ENCODE peak calls at places on chromosomes 3 and 15, in five cellular contexts. Y is thyroid gland, M is Caco-2, R is kidney, G is IMR-90. A is an unnamed sample. For H3K4me1, the result is how much of the 10 kb centered on the place peaks cover.

GRCh38 chr3:108088697-108089096 is 2.1 kb downstream of the CD47 start:
- DNase-seq in Y (no peak), M (no peak), R (no peak), G (peak), A (no peak)

GRCh38 chr3:54853573-54854404 is 74.1 kb downstream of the LRTM1 start:
- DNase-seq in Y (peak), M (peak), R (peak), G (peak), A (no peak)

GRCh38 chr3:188294823-188295487 is 141.0 kb downstream of the LPP start:
- DNase-seq in Y (no peak), M (peak), R (no peak), G (peak), A (peak)

GRCh38 chr15:26449296-26449695 is 323.6 kb downstream of the GABRB3 start:
- DNase-seq in Y (no peak), M (no peak), R (no peak), G (no peak), A (no peak)

GRCh38 chr3:16828815-16829214 is 55.9 kb upstream of the PLCL2 start:
- DNase-seq in Y (no peak), M (peak), R (no peak), G (peak), A (peak)

GRCh38 chr15:51155906-51156305 is 61.2 kb upstream of the TNFAIP8L3 start:
- DNase-seq in Y (no peak), M (no peak), R (no peak), G (no peak), A (no peak)

GRCh38 chr3:62343755-62344154 is 29.6 kb downstream of the FEZF2 start:
- DNase-seq in Y (no peak), M (no peak), R (no peak), G (no peak), A (no peak)

GRCh38 chr3:56783644-56784451 is 17.9 kb downstream of the ARHGEF3 start:
- DNase-seq in Y (no peak), M (no peak), R (no peak), G (peak), A (no peak)

GRCh38 chr15:73872370-73872769 is 994 bp upstream of the TBC1D21 start:
- DNase-seq in Y (no peak), M (no peak), R (no peak), G (peak), A (no peak)

GRCh38 chr3:167626490-167626889 is 27.3 kb downstream of the WDR49 start:
- DNase-seq in Y (no peak), M (no peak), R (no peak), G (no peak), A (no peak)

GRCh38 chr3:32239638-32240550 is 1.4 kb downstream of the CMTM8 start:
- DNase-seq in Y (peak), M (peak), R (no peak), G (no peak), A (peak)

GRCh38 chr3:48569808-48570450 is 6.3 kb upstream of the UCN2 start:
- DNase-seq in Y (no peak), M (no peak), R (no peak), G (no peak), A (no peak)
- H3K4me1 ChIP-seq in Y (under half), M (under half), R (under half), G (under half), A (under half)

DNA sequence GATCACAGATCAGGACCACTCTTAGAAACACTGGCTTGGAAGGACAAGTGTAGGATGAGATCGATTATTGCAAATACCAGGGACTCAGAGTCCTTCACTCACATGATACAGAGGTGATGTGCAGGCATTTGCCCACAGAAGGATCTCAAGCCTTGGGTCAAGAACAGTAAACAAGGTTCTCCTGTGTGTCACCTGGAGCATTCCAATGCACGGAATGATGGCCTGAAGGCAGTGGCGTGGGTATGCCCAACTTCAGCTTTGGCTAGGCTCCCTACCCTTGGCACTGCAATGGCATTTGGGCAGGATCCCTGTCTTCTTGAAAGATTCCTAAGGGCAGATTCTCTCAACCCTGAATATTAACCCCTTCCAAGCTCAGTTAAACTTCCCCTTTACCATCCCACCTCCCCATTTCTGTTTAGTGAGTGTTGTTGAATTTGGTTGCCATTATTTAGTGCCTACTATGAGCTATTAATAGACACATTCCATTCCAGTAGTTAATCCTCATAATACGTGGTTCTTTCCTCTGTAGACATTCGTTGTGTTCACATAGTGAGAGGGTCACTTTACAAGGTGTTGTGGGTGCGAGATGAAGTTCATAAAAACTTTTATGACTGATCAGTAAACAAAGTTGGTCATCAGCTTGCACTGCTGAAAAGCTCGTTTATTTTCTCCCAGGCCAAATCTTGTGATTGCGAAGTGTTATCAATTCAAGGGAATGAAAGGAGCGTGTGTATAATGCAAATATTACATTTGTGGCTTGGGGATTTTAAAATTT is 1.1 kb upstream of the LZTFL1 start:
- DNase-seq in Y (no peak), M (no peak), R (no peak), G (no peak), A (peak)
- TF ChIP-seq CTCF in Y (no peak), M (no peak), R (no peak), G (no peak), A (no peak)

DNA sequence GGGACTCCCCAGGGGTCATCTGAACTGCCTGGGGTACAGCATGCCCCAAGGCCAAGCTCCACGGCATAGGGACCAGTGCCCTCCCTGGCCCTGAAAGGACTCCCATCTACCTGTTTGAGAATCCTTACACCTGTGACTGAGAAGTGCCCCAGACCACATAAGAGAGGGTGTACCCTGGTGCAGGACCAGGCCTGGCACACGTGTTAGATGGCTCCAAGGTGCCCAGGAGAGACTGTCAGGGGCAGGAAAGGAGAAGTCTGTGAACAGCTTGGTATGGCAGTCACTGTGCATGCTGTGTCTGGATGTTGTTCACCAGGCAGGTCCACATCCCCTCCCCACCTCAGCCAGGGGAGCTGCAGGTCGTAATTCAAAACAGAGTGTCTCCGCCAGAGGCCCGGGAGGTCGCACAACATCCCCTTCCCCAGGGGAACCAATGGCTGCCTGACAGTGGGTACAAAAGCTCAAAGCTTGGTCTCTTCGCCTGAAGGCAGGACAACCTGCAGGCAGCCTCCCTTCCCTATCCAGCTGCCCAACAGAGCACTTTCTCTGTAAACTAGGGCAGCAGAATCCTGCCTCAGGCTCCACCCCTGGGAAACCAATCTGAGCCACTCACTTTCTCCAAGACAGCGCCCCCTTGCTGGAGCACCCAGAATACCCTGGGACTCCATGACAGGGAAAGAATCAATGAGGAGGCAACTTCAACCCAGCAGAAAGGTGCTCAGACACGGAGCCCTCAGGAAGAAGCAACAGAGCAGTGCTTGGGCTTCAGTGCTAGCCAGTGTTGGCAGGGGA is 3.9 kb downstream of the NUP210 start:
- DNase-seq in Y (no peak), M (no peak), R (no peak), G (no peak), A (no peak)
- H3K4me1 ChIP-seq in Y (under half), M (under half), R (under half), G (under half), A (half or more)

DNA sequence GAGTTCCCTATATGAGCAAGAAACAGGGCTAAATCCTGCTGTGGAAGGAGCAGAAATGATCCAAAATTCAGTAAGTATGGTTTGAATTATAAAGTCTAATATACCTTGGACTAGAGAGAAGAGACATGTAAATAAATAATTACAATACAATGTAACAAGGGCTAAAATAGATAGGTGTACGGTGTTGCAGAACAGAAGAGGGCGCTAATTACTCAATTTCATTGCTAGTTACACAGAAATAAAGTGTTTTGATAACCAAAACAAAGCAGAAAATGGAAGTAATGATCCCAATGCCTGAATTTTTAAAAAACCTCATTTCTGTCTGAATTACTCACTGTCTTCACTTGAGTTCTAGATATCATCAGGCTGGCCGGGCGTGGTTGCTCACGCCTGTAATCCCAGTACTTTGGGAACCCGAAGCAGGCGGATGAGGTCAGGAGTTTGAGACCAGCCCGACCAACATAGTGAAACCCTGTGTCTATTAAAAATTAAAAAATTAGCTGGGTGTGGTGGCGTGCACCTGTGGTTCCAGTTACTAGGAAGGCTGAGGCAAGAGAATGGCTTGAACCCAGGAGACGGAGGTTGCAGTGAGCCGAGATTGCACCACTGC is 8.3 kb upstream of the PLCH1 start:
- DNase-seq in Y (no peak), M (peak), R (no peak), G (peak), A (no peak)
- TF ChIP-seq CTCF in Y (peak), M (peak), R (peak), G (peak), A (peak)

GRCh38 chr3:64685331-64685799 is 2.4 kb downstream of the ADAMTS9 start:
- DNase-seq in Y (peak), M (peak), R (no peak), G (peak), A (no peak)
- H3K4me1 ChIP-seq in Y (under half), M (under half), R (under half), G (under half), A (under half)

DNA sequence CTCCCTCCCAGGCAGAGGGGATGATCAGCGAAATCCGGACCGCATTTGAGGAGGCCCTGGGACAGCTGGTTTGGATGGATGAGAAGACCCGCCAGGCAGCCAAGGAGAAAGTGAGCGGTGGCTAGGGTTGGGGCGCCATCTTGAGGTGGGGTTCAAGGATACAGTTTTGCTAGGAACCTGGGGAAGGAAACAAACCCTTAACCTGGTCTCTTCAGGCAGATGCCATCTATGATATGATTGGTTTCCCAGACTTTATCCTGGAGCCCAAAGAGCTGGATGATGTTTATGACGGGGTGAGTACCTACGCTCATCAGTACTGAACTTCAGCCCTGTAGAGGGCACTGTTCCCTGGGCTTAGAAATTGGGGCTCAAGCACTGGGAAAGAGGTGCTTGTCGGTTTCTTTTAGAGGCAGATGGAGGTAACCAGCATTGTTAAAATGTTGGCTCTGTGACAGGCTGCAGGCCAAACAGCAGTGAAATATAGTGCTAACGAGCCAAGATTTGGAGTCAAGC is 9.6 kb upstream of the PSMD2 start:
- DNase-seq in Y (peak), M (peak), R (no peak), G (peak), A (peak)
- TF ChIP-seq CTCF in Y (peak), M (peak), R (peak), G (peak), A (peak)

GRCh38 chr3:51961607-51962569 is 5.4 kb downstream of the PCBP4 start:
- DNase-seq in Y (no peak), M (no peak), R (no peak), G (no peak), A (no peak)
- H3K4me1 ChIP-seq in Y (under half), M (under half), R (under half), G (under half), A (under half)